ENCODE peak calls at places on chromosomes 5 and 9, in nine cellular contexts. One of them, this sample, is unnamed.

GRCh38 chr9:34744295-34745221 is 34.6 kb upstream of the CCL21 start:
- DNase-seq in left ventricle myocardium inferior: peak; percentile 40
- DNase-seq in mesenchymal stem cell: peak; percentile 54
- DNase-seq in dorsolateral prefrontal cortex: no peak
- DNase-seq in neural progenitor cell: peak; percentile 34
- DNase-seq in pancreas: peak; percentile 19
- DNase-seq in bronchial epithelial cell: peak; percentile 100
- DNase-seq in effector memory CD4-positive, alpha-beta T cell: no peak
- DNase-seq in aorta: no peak
- DNase-seq in this sample: no peak

GRCh38 chr5:3187846-3188425 is 407.7 kb upstream of the IRX1 start:
- DNase-seq in bronchial epithelial cell: no peak
- DNase-seq in mesenchymal stem cell: no peak
- DNase-seq in effector memory CD4-positive, alpha-beta T cell: no peak
- DNase-seq in aorta: no peak
- DNase-seq in neural progenitor cell: no peak
- DNase-seq in dorsolateral prefrontal cortex: no peak
- DNase-seq in left ventricle myocardium inferior: no peak
- DNase-seq in pancreas: no peak
- DNase-seq in this sample: no peak

GRCh38 chr5:127942246-127943060 is 141.1 kb upstream of the SLC12A2 start:
- DNase-seq in pancreas: no peak
- DNase-seq in left ventricle myocardium inferior: no peak
- DNase-seq in effector memory CD4-positive, alpha-beta T cell: no peak
- DNase-seq in bronchial epithelial cell: peak; percentile 73
- DNase-seq in mesenchymal stem cell: peak; percentile 24
- DNase-seq in dorsolateral prefrontal cortex: no peak
- DNase-seq in neural progenitor cell: no peak
- DNase-seq in aorta: no peak
- DNase-seq in this sample: no peak

GRCh38 chr9:20314981-20315380 is 307.3 kb downstream of the MLLT3 start:
- DNase-seq in effector memory CD4-positive, alpha-beta T cell: no peak
- DNase-seq in dorsolateral prefrontal cortex: no peak
- DNase-seq in neural progenitor cell: no peak
- DNase-seq in bronchial epithelial cell: no peak
- DNase-seq in mesenchymal stem cell: no peak
- DNase-seq in aorta: no peak
- DNase-seq in pancreas: no peak
- DNase-seq in left ventricle myocardium inferior: no peak
- DNase-seq in this sample: no peak

GRCh38 chr5:116947691-116948528 is 373.3 kb upstream of the SEMA6A start:
- DNase-seq in mesenchymal stem cell: peak; percentile 45
- DNase-seq in neural progenitor cell: peak; percentile 69
- DNase-seq in left ventricle myocardium inferior: peak; percentile 45
- DNase-seq in dorsolateral prefrontal cortex: no peak
- DNase-seq in pancreas: peak; percentile 58
- DNase-seq in effector memory CD4-positive, alpha-beta T cell: no peak
- DNase-seq in bronchial epithelial cell: peak; percentile 79
- DNase-seq in aorta: peak; percentile 77
- DNase-seq in this sample: peak; percentile 46

GRCh38 chr5:136221340-136221739 is 28.4 kb upstream of the SMIM32 start:
- DNase-seq in mesenchymal stem cell: no peak
- DNase-seq in dorsolateral prefrontal cortex: no peak
- DNase-seq in bronchial epithelial cell: no peak
- DNase-seq in effector memory CD4-positive, alpha-beta T cell: no peak
- DNase-seq in pancreas: no peak
- DNase-seq in aorta: no peak
- DNase-seq in neural progenitor cell: no peak
- DNase-seq in left ventricle myocardium inferior: no peak
- DNase-seq in this sample: no peak

GRCh38 chr5:111494350-111494999 is 17.9 kb downstream of the STARD4 start:
- DNase-seq in neural progenitor cell: no peak
- DNase-seq in left ventricle myocardium inferior: no peak
- DNase-seq in pancreas: no peak
- DNase-seq in bronchial epithelial cell: peak; percentile 94
- DNase-seq in effector memory CD4-positive, alpha-beta T cell: no peak
- DNase-seq in dorsolateral prefrontal cortex: no peak
- DNase-seq in aorta: no peak
- DNase-seq in mesenchymal stem cell: no peak
- DNase-seq in this sample: no peak

GRCh38 chr5:176187276-176188062 is 50.8 kb upstream of the SIMC1 start:
- DNase-seq in effector memory CD4-positive, alpha-beta T cell: no peak
- DNase-seq in bronchial epithelial cell: no peak
- DNase-seq in dorsolateral prefrontal cortex: no peak
- DNase-seq in aorta: no peak
- DNase-seq in left ventricle myocardium inferior: no peak
- DNase-seq in neural progenitor cell: no peak
- DNase-seq in mesenchymal stem cell: no peak
- DNase-seq in pancreas: no peak
- DNase-seq in this sample: no peak

GRCh38 chr9:8329561-8330283 is 530.1 kb upstream of the DMAC1 start:
- DNase-seq in left ventricle myocardium inferior: no peak
- DNase-seq in pancreas: peak; percentile 7
- DNase-seq in effector memory CD4-positive, alpha-beta T cell: no peak
- DNase-seq in bronchial epithelial cell: no peak
- DNase-seq in aorta: no peak
- DNase-seq in mesenchymal stem cell: no peak
- DNase-seq in dorsolateral prefrontal cortex: no peak
- DNase-seq in neural progenitor cell: no peak
- DNase-seq in this sample: no peak

GRCh38 chr9:93039456-93039855 is 19.0 kb upstream of the SUSD3 start:
- DNase-seq in bronchial epithelial cell: no peak
- DNase-seq in dorsolateral prefrontal cortex: no peak
- DNase-seq in aorta: no peak
- DNase-seq in pancreas: no peak
- DNase-seq in left ventricle myocardium inferior: no peak
- DNase-seq in mesenchymal stem cell: no peak
- DNase-seq in effector memory CD4-positive, alpha-beta T cell: no peak
- DNase-seq in neural progenitor cell: no peak
- DNase-seq in this sample: no peak

GRCh38 chr9:116450378-116451139 is 236.5 kb upstream of the TRIM32 start:
- DNase-seq in dorsolateral prefrontal cortex: no peak
- DNase-seq in effector memory CD4-positive, alpha-beta T cell: no peak
- DNase-seq in bronchial epithelial cell: peak; percentile 5
- DNase-seq in neural progenitor cell: no peak
- DNase-seq in mesenchymal stem cell: peak; percentile 52
- DNase-seq in pancreas: no peak
- DNase-seq in aorta: no peak
- DNase-seq in left ventricle myocardium inferior: no peak
- DNase-seq in this sample: peak; percentile 22

GRCh38 chr9:133728856-133729645 is 9.1 kb downstream of the SARDH start:
- DNase-seq in neural progenitor cell: peak; percentile 0
- DNase-seq in dorsolateral prefrontal cortex: no peak
- DNase-seq in effector memory CD4-positive, alpha-beta T cell: no peak
- DNase-seq in bronchial epithelial cell: no peak
- DNase-seq in mesenchymal stem cell: no peak
- DNase-seq in left ventricle myocardium inferior: no peak
- DNase-seq in aorta: no peak
- DNase-seq in pancreas: no peak
- DNase-seq in this sample: no peak

GRCh38 chr5:574906-575305 is 37.2 kb upstream of the CEP72 start:
- DNase-seq in aorta: no peak
- DNase-seq in mesenchymal stem cell: no peak
- DNase-seq in dorsolateral prefrontal cortex: no peak
- DNase-seq in left ventricle myocardium inferior: no peak
- DNase-seq in effector memory CD4-positive, alpha-beta T cell: no peak
- DNase-seq in bronchial epithelial cell: no peak
- DNase-seq in neural progenitor cell: no peak
- DNase-seq in pancreas: no peak
- DNase-seq in this sample: no peak

GRCh38 chr5:173789031-173789920 is 98.9 kb upstream of the CPEB4 start:
- DNase-seq in mesenchymal stem cell: peak; percentile 76
- DNase-seq in left ventricle myocardium inferior: no peak
- DNase-seq in aorta: no peak
- DNase-seq in pancreas: no peak
- DNase-seq in bronchial epithelial cell: peak; percentile 64
- DNase-seq in effector memory CD4-positive, alpha-beta T cell: no peak
- DNase-seq in neural progenitor cell: no peak
- DNase-seq in dorsolateral prefrontal cortex: no peak
- DNase-seq in this sample: peak; percentile 50

GRCh38 chr5:142684508-142685031 is 1.3 kb downstream of the FGF1 start:
- DNase-seq in effector memory CD4-positive, alpha-beta T cell: no peak
- DNase-seq in pancreas: no peak
- DNase-seq in aorta: no peak
- DNase-seq in mesenchymal stem cell: no peak
- DNase-seq in dorsolateral prefrontal cortex: peak; percentile 94
- DNase-seq in left ventricle myocardium inferior: no peak
- DNase-seq in neural progenitor cell: peak; percentile 65
- DNase-seq in bronchial epithelial cell: no peak
- DNase-seq in this sample: no peak

GRCh38 chr9:81633952-81634421 is 55.4 kb downstream of the TLE1 start:
- DNase-seq in mesenchymal stem cell: no peak
- DNase-seq in dorsolateral prefrontal cortex: no peak
- DNase-seq in aorta: no peak
- DNase-seq in bronchial epithelial cell: no peak
- DNase-seq in pancreas: no peak
- DNase-seq in left ventricle myocardium inferior: no peak
- DNase-seq in neural progenitor cell: peak; percentile 13
- DNase-seq in effector memory CD4-positive, alpha-beta T cell: no peak
- DNase-seq in this sample: no peak
- H3K4me3 ChIP-seq in mesenchymal stem cell: no peak overlapping the region
- H3K4me3 ChIP-seq in dorsolateral prefrontal cortex: no peak overlapping the region
- H3K4me3 ChIP-seq in aorta: no peak overlapping the region
- H3K4me3 ChIP-seq in bronchial epithelial cell: no peak overlapping the region
- H3K4me3 ChIP-seq in pancreas: no peak overlapping the region
- H3K4me3 ChIP-seq in left ventricle myocardium inferior: no peak overlapping the region
- H3K4me3 ChIP-seq in neural progenitor cell: no peak overlapping the region
- H3K4me3 ChIP-seq in effector memory CD4-positive, alpha-beta T cell: no peak overlapping the region
- H3K4me3 ChIP-seq in this sample: no peak overlapping the region

GRCh38 chr9:107219486-107219853 is 63.6 kb upstream of the RAD23B start:
- DNase-seq in mesenchymal stem cell: no peak
- DNase-seq in aorta: no peak
- DNase-seq in dorsolateral prefrontal cortex: no peak
- DNase-seq in neural progenitor cell: no peak
- DNase-seq in pancreas: no peak
- DNase-seq in bronchial epithelial cell: no peak
- DNase-seq in left ventricle myocardium inferior: no peak
- DNase-seq in effector memory CD4-positive, alpha-beta T cell: no peak
- DNase-seq in this sample: no peak
- H3K4me3 ChIP-seq in mesenchymal stem cell: no peak overlapping the region
- H3K4me3 ChIP-seq in aorta: no peak overlapping the region
- H3K4me3 ChIP-seq in dorsolateral prefrontal cortex: no peak overlapping the region
- H3K4me3 ChIP-seq in neural progenitor cell: no peak overlapping the region
- H3K4me3 ChIP-seq in pancreas: no peak overlapping the region
- H3K4me3 ChIP-seq in bronchial epithelial cell: no peak overlapping the region
- H3K4me3 ChIP-seq in left ventricle myocardium inferior: no peak overlapping the region
- H3K4me3 ChIP-seq in effector memory CD4-positive, alpha-beta T cell: no peak overlapping the region
- H3K4me3 ChIP-seq in this sample: no peak overlapping the region

DNA sequence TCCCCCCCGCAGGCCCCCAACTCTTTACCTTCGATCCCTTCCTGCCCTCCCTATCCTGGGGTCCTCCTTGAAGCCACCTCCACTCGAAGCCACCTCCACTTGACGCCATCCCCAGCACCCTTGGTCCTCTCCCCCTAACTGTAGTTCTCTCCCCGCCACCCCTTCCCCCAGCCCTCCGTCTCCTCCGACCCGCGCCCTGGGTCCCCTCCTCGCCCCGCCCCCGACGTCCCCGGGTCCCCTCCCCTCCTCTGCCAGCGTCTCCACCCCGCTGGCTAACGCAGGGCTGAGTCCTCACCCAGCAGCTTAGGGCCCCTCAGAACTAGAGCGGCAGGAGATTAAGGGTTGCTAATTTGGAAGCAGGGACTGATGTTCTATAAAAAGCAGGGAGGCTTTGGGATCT is 30.7 kb upstream of the ANKRD33B start:
- DNase-seq in mesenchymal stem cell: no peak
- DNase-seq in bronchial epithelial cell: no peak
- DNase-seq in neural progenitor cell: peak; percentile 75
- DNase-seq in pancreas: no peak
- DNase-seq in aorta: peak; percentile 80
- DNase-seq in left ventricle myocardium inferior: no peak
- DNase-seq in dorsolateral prefrontal cortex: peak; percentile 40
- DNase-seq in effector memory CD4-positive, alpha-beta T cell: no peak
- DNase-seq in this sample: no peak
- H3K4me3 ChIP-seq in mesenchymal stem cell: no peak overlapping the region
- H3K4me3 ChIP-seq in bronchial epithelial cell: no peak overlapping the region
- H3K4me3 ChIP-seq in neural progenitor cell: peak overlapping the region; percentile 8
- H3K4me3 ChIP-seq in pancreas: no peak overlapping the region
- H3K4me3 ChIP-seq in aorta: no peak overlapping the region
- H3K4me3 ChIP-seq in left ventricle myocardium inferior: peak overlapping the region; percentile 14
- H3K4me3 ChIP-seq in dorsolateral prefrontal cortex: no peak overlapping the region
- H3K4me3 ChIP-seq in effector memory CD4-positive, alpha-beta T cell: no peak overlapping the region
- H3K4me3 ChIP-seq in this sample: no peak overlapping the region

GRCh38 chr5:157215143-157215825 is 34.6 kb downstream of the ITK start:
- DNase-seq in left ventricle myocardium inferior: no peak
- DNase-seq in dorsolateral prefrontal cortex: no peak
- DNase-seq in aorta: no peak
- DNase-seq in mesenchymal stem cell: no peak
- DNase-seq in neural progenitor cell: no peak
- DNase-seq in bronchial epithelial cell: no peak
- DNase-seq in effector memory CD4-positive, alpha-beta T cell: no peak
- DNase-seq in pancreas: no peak
- DNase-seq in this sample: no peak
- H3K4me3 ChIP-seq in left ventricle myocardium inferior: no peak overlapping the region
- H3K4me3 ChIP-seq in dorsolateral prefrontal cortex: no peak overlapping the region
- H3K4me3 ChIP-seq in aorta: no peak overlapping the region
- H3K4me3 ChIP-seq in mesenchymal stem cell: no peak overlapping the region
- H3K4me3 ChIP-seq in neural progenitor cell: no peak overlapping the region
- H3K4me3 ChIP-seq in bronchial epithelial cell: no peak overlapping the region
- H3K4me3 ChIP-seq in effector memory CD4-positive, alpha-beta T cell: no peak overlapping the region
- H3K4me3 ChIP-seq in pancreas: no peak overlapping the region
- H3K4me3 ChIP-seq in this sample: no peak overlapping the region

GRCh38 chr5:69334793-69335268 is 2.2 kb upstream of the CCDC125 start:
- DNase-seq in effector memory CD4-positive, alpha-beta T cell: peak; percentile 48
- DNase-seq in bronchial epithelial cell: peak; percentile 57
- DNase-seq in dorsolateral prefrontal cortex: peak; percentile 84
- DNase-seq in neural progenitor cell: peak; percentile 90
- DNase-seq in aorta: peak; percentile 95
- DNase-seq in mesenchymal stem cell: peak; percentile 76
- DNase-seq in pancreas: peak; percentile 85
- DNase-seq in left ventricle myocardium inferior: peak; percentile 88
- DNase-seq in this sample: peak; percentile 68
- H3K4me3 ChIP-seq in effector memory CD4-positive, alpha-beta T cell: no peak overlapping the region
- H3K4me3 ChIP-seq in bronchial epithelial cell: no peak overlapping the region
- H3K4me3 ChIP-seq in dorsolateral prefrontal cortex: no peak overlapping the region
- H3K4me3 ChIP-seq in neural progenitor cell: no peak overlapping the region
- H3K4me3 ChIP-seq in aorta: no peak overlapping the region
- H3K4me3 ChIP-seq in mesenchymal stem cell: no peak overlapping the region
- H3K4me3 ChIP-seq in pancreas: peak overlapping the region; percentile 19
- H3K4me3 ChIP-seq in left ventricle myocardium inferior: peak overlapping the region; percentile 38
- H3K4me3 ChIP-seq in this sample: no peak overlapping the region